ENCODE peak calls at places on chromosome 11, in nine cellular contexts. T is hepatocyte, Y is mucosa of descending colon, G is breast epithelium, K is heart right ventricle, U is fibroblast of lung, F is colonic mucosa, C is neural progenitor cell, O is sigmoid colon. I is an unnamed sample.

GRCh38 chr11:117654856-117655255 is 142.2 kb downstream of the DSCAML1 start:
- DNase-seq in T (no peak), Y (no peak), G (no peak), K (no peak), U (no peak), F (no peak), C (no peak), O (no peak), I (no peak)

GRCh38 chr11:77147668-77148321 is 19.7 kb downstream of the MYO7A start:
- DNase-seq in T (peak; percentile 67), Y (peak; percentile 48), G (no peak), K (no peak), U (peak; percentile 28), F (peak; percentile 60), C (peak; percentile 89), O (no peak), I (no peak)

GRCh38 chr11:37323843-37324242 is 725.8 kb upstream of the RAG2 start:
- DNase-seq in T (no peak), Y (no peak), G (no peak), K (no peak), U (no peak), F (no peak), C (no peak), O (no peak), I (no peak)

GRCh38 chr11:97544401-97544800 is 1154.6 kb downstream of the JRKL start:
- DNase-seq in T (no peak), Y (no peak), G (no peak), K (no peak), U (no peak), F (no peak), C (no peak), O (no peak), I (no peak)

GRCh38 chr11:67642148-67642475 is 2.5 kb upstream of the TBX10 start:
- DNase-seq in T (peak; percentile 4), Y (no peak), G (no peak), K (no peak), U (no peak), F (peak; percentile 14), C (no peak), O (peak; percentile 35), I (no peak)

GRCh38 chr11:39113606-39114005 is 2345.8 kb downstream of the LRRC4C start:
- DNase-seq in T (no peak), Y (no peak), G (no peak), K (no peak), U (no peak), F (no peak), C (no peak), O (no peak), I (no peak)

GRCh38 chr11:94671553-94672366 is 96.4 kb upstream of the AMOTL1 start:
- DNase-seq in T (no peak), Y (no peak), G (no peak), K (no peak), U (no peak), F (no peak), C (no peak), O (no peak), I (no peak)

GRCh38 chr11:105466582-105467228 is 143.2 kb upstream of the GRIA4 start:
- DNase-seq in T (peak; percentile 9), Y (no peak), G (no peak), K (no peak), U (peak; percentile 78), F (no peak), C (no peak), O (no peak), I (no peak)

GRCh38 chr11:71249301-71249700 is 3.1 kb downstream of the SHANK2 start:
- DNase-seq in T (peak; percentile 42), Y (no peak), G (no peak), K (no peak), U (no peak), F (no peak), C (no peak), O (peak; percentile 24), I (no peak)

GRCh38 chr11:71336176-71336995 is 84.0 kb upstream of the SHANK2 start:
- DNase-seq in T (no peak), Y (no peak), G (no peak), K (no peak), U (no peak), F (no peak), C (no peak), O (no peak), I (no peak)

DNA sequence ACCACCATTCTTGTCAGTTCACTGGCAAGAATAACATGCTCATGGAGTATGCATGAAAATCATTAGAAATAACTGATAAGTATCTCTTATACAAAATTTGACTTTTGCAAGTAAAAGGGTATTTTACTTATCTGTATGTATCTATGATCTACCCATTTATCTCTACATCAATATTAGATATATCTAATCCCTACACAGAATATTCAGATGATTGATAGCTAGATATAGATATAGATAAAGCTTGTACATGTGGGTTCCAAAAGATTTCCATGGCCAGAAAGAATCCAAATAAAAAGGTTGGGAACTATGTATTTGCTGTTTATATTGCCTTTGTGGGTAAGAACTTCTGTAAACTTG is 185.5 kb downstream of the MAML2 start:
- DNase-seq in T (no peak), Y (no peak), G (no peak), K (no peak), U (no peak), F (no peak), C (no peak), O (no peak), I (no peak)
- H3K4me1 ChIP-seq in T (peaks cover 47% of the 10 kb centered on the region), Y (peaks cover 7% of the 10 kb centered on the region), G (peaks cover 30% of the 10 kb centered on the region), K (peaks cover 74% of the 10 kb centered on the region), U (peaks cover 36% of the 10 kb centered on the region), F (no peaks in the 10 kb centered on the region), C (peaks cover 4% of the 10 kb centered on the region), O (peaks cover 60% of the 10 kb centered on the region), I (peaks cover 48% of the 10 kb centered on the region)

GRCh38 chr11:114276077-114276476 is 20.1 kb upstream of the NNMT start:
- DNase-seq in T (no peak), Y (no peak), G (no peak), K (no peak), U (no peak), F (no peak), C (no peak), O (no peak), I (no peak)

GRCh38 chr11:114275295-114275694 is 20.9 kb upstream of the NNMT start:
- DNase-seq in T (no peak), Y (no peak), G (no peak), K (peak; percentile 46), U (no peak), F (no peak), C (no peak), O (no peak), I (peak; percentile 51)

GRCh38 chr11:114278342-114279065 is 17.7 kb upstream of the NNMT start:
- DNase-seq in T (no peak), Y (no peak), G (no peak), K (no peak), U (no peak), F (no peak), C (no peak), O (no peak), I (no peak)

GRCh38 chr11:114279778-114280532 is 16.2 kb upstream of the NNMT start:
- DNase-seq in T (no peak), Y (no peak), G (no peak), K (no peak), U (peak; percentile 78), F (no peak), C (no peak), O (no peak), I (no peak)

GRCh38 chr11:114277637-114278341 is 18.4 kb upstream of the NNMT start:
- DNase-seq in T (no peak), Y (no peak), G (no peak), K (no peak), U (no peak), F (no peak), C (no peak), O (no peak), I (no peak)
- TF ChIP-seq CTCF in T (no peak), Y (no peak), G (no peak), K (no peak), U (no peak), F (no peak), C (no peak), O (no peak), I (no peak)

GRCh38 chr11:46278387-46279173 is 1.1 kb downstream of the CREB3L1 start:
- DNase-seq in T (peak; percentile 85), Y (peak; percentile 89), G (no peak), K (peak; percentile 62), U (peak; percentile 68), F (peak; percentile 93), C (peak; percentile 78), O (peak; percentile 74), I (peak; percentile 67)

GRCh38 chr11:46279393-46280099 is 2.1 kb downstream of the CREB3L1 start:
- DNase-seq in T (peak; percentile 41), Y (peak; percentile 69), G (no peak), K (peak; percentile 64), U (peak; percentile 80), F (peak; percentile 74), C (peak; percentile 49), O (peak; percentile 91), I (peak; percentile 62)

GRCh38 chr11:46285173-46285572 is 7.7 kb downstream of the CREB3L1 start:
- DNase-seq in T (no peak), Y (no peak), G (no peak), K (no peak), U (peak; percentile 29), F (no peak), C (no peak), O (no peak), I (no peak)

GRCh38 chr11:46277623-46278386 is at the start of gene CREB3L1:
- DNase-seq in T (peak; percentile 36), Y (peak; percentile 89), G (no peak), K (peak; percentile 59), U (peak; percentile 33), F (peak; percentile 90), C (peak; percentile 59), O (peak; percentile 71), I (peak; percentile 90)

DNA sequence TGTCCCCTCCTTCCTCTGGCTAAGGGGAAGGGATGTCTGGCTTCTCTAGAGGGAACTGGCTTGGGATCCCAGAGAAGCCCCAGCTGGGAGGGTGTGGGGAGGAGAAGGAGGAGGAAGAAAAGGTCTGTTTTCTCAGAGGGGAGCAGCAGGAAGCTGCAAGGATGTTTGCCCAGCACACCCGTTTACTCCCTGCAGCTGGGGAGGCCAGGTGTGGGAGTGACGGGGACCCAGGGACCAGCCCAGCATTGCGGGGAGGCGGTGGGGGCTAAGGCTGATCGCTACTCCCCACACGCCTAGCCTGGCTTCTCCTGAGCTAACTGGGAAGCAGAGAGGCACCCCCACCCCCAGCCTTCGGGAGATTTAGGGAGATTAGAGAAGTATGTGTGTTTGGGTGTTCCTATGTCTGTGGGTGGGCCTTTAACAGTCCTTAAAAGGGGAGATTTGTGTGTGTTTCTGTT is 3.9 kb downstream of the CREB3L1 start:
- DNase-seq in T (peak; percentile 60), Y (peak; percentile 81), G (no peak), K (no peak), U (peak; percentile 31), F (peak; percentile 87), C (peak; percentile 59), O (peak; percentile 75), I (no peak)
- H3K4me1 ChIP-seq in T (peaks cover 40% of the 10 kb centered on the region), Y (peaks cover 40% of the 10 kb centered on the region), G (peaks cover 7% of the 10 kb centered on the region), K (peaks cover 76% of the 10 kb centered on the region), U (peaks cover 30% of the 10 kb centered on the region), F (peaks cover 4% of the 10 kb centered on the region), C (peaks cover 37% of the 10 kb centered on the region), O (peaks cover 43% of the 10 kb centered on the region), I (peaks cover 16% of the 10 kb centered on the region)

DNA sequence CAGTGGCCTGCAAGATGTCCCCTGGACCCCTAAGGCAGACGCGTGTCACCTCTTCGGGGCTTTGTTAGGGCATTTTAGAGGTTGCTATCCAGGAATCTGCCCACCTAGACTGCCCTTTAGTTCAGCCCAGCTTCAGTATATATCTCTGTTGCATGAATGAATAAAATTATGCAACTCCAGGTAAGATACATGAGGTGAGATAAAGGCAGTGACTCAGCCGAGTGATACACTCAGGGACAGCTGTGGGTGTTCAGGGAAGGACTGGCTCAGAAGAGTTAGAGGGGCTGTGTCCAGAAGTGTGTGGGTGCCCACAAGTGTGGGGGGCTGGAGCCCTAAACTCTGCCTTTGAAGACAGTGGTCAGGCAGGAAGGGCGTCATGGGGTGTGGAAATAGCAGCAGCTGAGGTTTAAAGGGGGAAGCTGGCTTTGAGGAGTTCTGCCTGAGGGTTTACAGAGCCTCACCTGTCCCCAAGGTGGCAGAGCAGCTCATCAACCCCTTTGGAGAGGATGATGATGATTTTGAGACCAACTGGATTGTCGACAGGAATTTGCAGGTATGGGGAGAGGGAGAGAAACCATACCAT is 8.3 kb downstream of the FTH1 start:
- DNase-seq in T (no peak), Y (no peak), G (peak; percentile 13), K (no peak), U (no peak), F (no peak), C (no peak), O (no peak), I (peak; percentile 7)
- TF ChIP-seq CTCF in T (peak; percentile 2), Y (no peak), G (no peak), K (no peak), U (no peak), F (no peak), C (no peak), O (no peak), I (no peak)